ENCODE peak calls at places on chromosomes 1 and 21, in seven cellular contexts. Z is fibroblast of lung, W is GM23248, U is NT2/D1, Y is endothelial cell of umbilical vein, K is PC-3, Q is neural progenitor cell. B is an unnamed sample.

GRCh38 chr1:54294846-54295245 is 94.9 kb downstream of the MRPL37 start:
- DNase-seq in Z (peak), Q (no peak), U (no peak), K (no peak), Y (no peak), W (peak), B (peak)

GRCh38 chr1:8201331-8201861 is 116.5 kb upstream of the SLC45A1 start:
- DNase-seq in U (no peak), Y (no peak), Z (peak), K (no peak), W (no peak), Q (peak), B (peak)

GRCh38 chr1:233045591-233045990 is 95.2 kb downstream of the NTPCR start:
- DNase-seq in Z (peak), W (peak), Q (no peak), Y (no peak), K (no peak), U (no peak), B (no peak)

GRCh38 chr1:210259496-210259895 is 26.9 kb downstream of the SERTAD4 start:
- DNase-seq in Y (no peak), Q (peak), W (peak), Z (peak), U (no peak), K (no peak), B (peak)

GRCh38 chr1:100811808-100812207 is 82.8 kb downstream of the EXTL2 start:
- DNase-seq in U (no peak), Z (no peak), K (no peak), Q (no peak), W (peak), Y (no peak), B (no peak)

GRCh38 chr1:113963281-113963906 is 15.9 kb upstream of the OLFML3 start:
- DNase-seq in W (peak), Q (no peak), Y (no peak), U (no peak), Z (no peak), K (no peak), B (peak)

GRCh38 chr21:46145159-46145839 is 10.1 kb downstream of the FTCD start:
- DNase-seq in W (no peak), Q (no peak), U (no peak), Y (no peak), Z (no peak), K (no peak), B (no peak)

GRCh38 chr1:83816836-83817235 is 182.1 kb downstream of the TTLL7 start:
- DNase-seq in U (no peak), Z (no peak), Q (no peak), Y (no peak), K (no peak), W (no peak), B (no peak)

GRCh38 chr1:64826991-64827390 is 82.1 kb downstream of the RAVER2 start:
- DNase-seq in Y (no peak), Q (no peak), U (no peak), Z (peak), W (peak), K (no peak), B (no peak)

GRCh38 chr1:165328136-165328535 is 28.4 kb downstream of the LMX1A start:
- DNase-seq in K (no peak), Y (no peak), U (no peak), W (no peak), Q (no peak), Z (no peak), B (no peak)

GRCh38 chr1:114218397-114219237 is 64.9 kb upstream of the SYT6 start:
- DNase-seq in U (no peak), Q (no peak), K (no peak), Y (no peak), Z (no peak), W (peak), B (no peak)

GRCh38 chr1:28056129-28056925 is 32.1 kb downstream of the EYA3 start:
- DNase-seq in W (no peak), Y (no peak), K (no peak), U (no peak), Q (no peak), Z (peak), B (no peak)

GRCh38 chr1:25520446-25521061 is 22.9 kb upstream of the LDLRAP1 start:
- DNase-seq in Z (peak), Q (peak), Y (peak), U (no peak), K (peak), W (peak), B (peak)

GRCh38 chr1:228405200-228405978 is 1.2 kb downstream of the TRIM11 start:
- DNase-seq in Y (peak), Q (peak), U (no peak), Z (no peak), W (peak), K (peak), B (peak)

GRCh38 chr1:228402638-228403025 is 4.0 kb downstream of the TRIM11 start:
- DNase-seq in W (no peak), Q (no peak), Z (no peak), U (no peak), K (no peak), Y (no peak), B (no peak)

GRCh38 chr1:228403231-228403631 is 3.4 kb downstream of the TRIM11 start:
- DNase-seq in Z (no peak), Y (no peak), Q (no peak), K (no peak), W (no peak), U (no peak), B (no peak)

GRCh38 chr1:228405979-228406265 is 713 bp downstream of the TRIM11 start:
- DNase-seq in W (no peak), Z (peak), Q (no peak), Y (no peak), U (no peak), K (no peak), B (no peak)

GRCh38 chr1:228404107-228404720 is 2.4 kb downstream of the TRIM11 start:
- DNase-seq in Y (no peak), W (no peak), Z (no peak), U (no peak), Q (no peak), K (no peak), B (no peak)
- H3K4me3 ChIP-seq in Y (peak), W (peak), Z (peak), U (no peak), Q (peak), K (peak), B (peak)

GRCh38 chr1:182484531-182485257 is 34.7 kb downstream of the RGSL1 start:
- DNase-seq in U (peak), Q (peak), K (peak), W (no peak), Z (no peak), Y (no peak), B (no peak)

GRCh38 chr1:182478238-182478637 is 28.3 kb downstream of the RGSL1 start:
- DNase-seq in W (no peak), Q (no peak), U (no peak), Y (no peak), K (no peak), Z (no peak), B (no peak)

GRCh38 chr1:182485861-182486260 is 35.9 kb downstream of the RGSL1 start:
- DNase-seq in Y (no peak), U (no peak), Z (no peak), W (no peak), Q (no peak), K (no peak), B (no peak)

GRCh38 chr1:182488803-182489202 is 38.9 kb downstream of the RGSL1 start:
- DNase-seq in W (no peak), Z (no peak), U (no peak), Y (no peak), Q (no peak), K (no peak), B (no peak)

GRCh38 chr1:182484067-182484466 is 34.1 kb downstream of the RGSL1 start:
- DNase-seq in W (no peak), K (no peak), U (no peak), Y (no peak), Q (no peak), Z (no peak), B (no peak)
- H3K9ac ChIP-seq in W (no peak), K (no peak), U (no peak), Y (no peak), Q (no peak), Z (no peak), B (no peak)

GRCh38 chr1:246776923-246777322 is 52.7 kb downstream of the SCCPDH start:
- DNase-seq in W (no peak), Q (no peak), Y (no peak), K (no peak), Z (no peak), U (no peak), B (no peak)
- H3K4me3 ChIP-seq in W (no peak), Q (no peak), Y (no peak), K (no peak), Z (no peak), U (no peak), B (no peak)

GRCh38 chr1:38028671-38029070 is 16.1 kb downstream of the UTP11 start:
- DNase-seq in Q (no peak), U (no peak), W (no peak), K (no peak), Z (no peak), Y (no peak), B (no peak)
- H3K9ac ChIP-seq in Q (no peak), U (peak), W (no peak), K (no peak), Z (no peak), Y (no peak), B (peak)

GRCh38 chr1:118983558-118984021 is 4.6 kb downstream of the TBX15 start:
- DNase-seq in U (no peak), Q (no peak), K (no peak), W (peak), Z (no peak), Y (no peak), B (no peak)
- H3K4me3 ChIP-seq in U (no peak), Q (no peak), K (no peak), W (peak), Z (no peak), Y (no peak), B (peak)

GRCh38 chr1:234603221-234604204 is 6.5 kb downstream of the IRF2BP2 start:
- DNase-seq in Q (no peak), Y (peak), K (peak), Z (peak), W (peak), U (no peak), B (peak)
- H3K9ac ChIP-seq in Q (no peak), Y (peak), K (peak), Z (peak), W (peak), U (no peak), B (peak)

DNA sequence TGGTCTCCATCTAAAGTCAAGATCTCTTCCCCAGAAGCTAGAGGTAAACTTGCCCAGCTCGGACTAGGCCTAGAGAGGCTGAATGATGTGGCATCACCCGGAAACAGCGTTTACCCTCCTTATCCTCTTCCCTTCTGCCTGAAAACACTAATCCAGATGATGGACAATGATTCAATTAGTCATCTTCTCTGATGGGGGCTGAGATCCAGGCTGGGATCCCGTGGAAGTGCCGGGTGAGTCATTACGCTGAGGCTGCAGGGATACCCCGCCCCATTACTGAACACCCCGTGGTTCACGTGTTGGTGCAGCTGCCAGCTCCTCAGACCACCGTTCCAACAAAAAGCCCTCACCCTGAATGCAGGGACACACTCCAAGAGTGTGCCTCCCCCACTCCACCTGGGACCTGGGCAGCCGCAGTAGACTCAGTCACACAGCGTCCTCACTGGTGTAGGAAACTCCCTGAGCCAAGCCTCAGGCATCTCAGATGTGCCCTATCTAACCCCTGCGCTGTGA is 2.0 kb downstream of the S100A6 start:
- DNase-seq in K (peak), W (peak), Q (no peak), U (no peak), Y (peak), Z (peak), B (peak)
- H3K4me3 ChIP-seq in K (peak), W (peak), Q (peak), U (no peak), Y (peak), Z (peak), B (peak)

B was measured in adipocyte.